ENCODE peak calls at places on chromosomes 4 and X, in four cellular contexts. S is K562, T is sigmoid colon, C is HCT116. N is an unnamed sample.

GRCh38 chr4:151962138-151962845 is 201.5 kb upstream of the GATB start:
- DNase-seq in S (no peak), T (no peak), C (no peak), N (no peak)

GRCh38 chr4:82223715-82224114 is 150.1 kb downstream of the HNRNPD start:
- DNase-seq in S (no peak), T (peak), C (no peak), N (no peak)

GRCh38 chrX:51876441-51876840 is 17.0 kb upstream of the MAGED1 start:
- DNase-seq in S (no peak), T (no peak), C (no peak), N (no peak)

GRCh38 chr4:45358573-45359506 is 632.5 kb upstream of the GNPDA2 start:
- DNase-seq in S (no peak), T (no peak), C (no peak), N (no peak)

GRCh38 chr4:8238515-8239053 is 31.0 kb upstream of the HTRA3 start:
- DNase-seq in S (peak), T (no peak), C (no peak), N (no peak)

GRCh38 chr4:183936574-183937335 is 31.6 kb downstream of the STOX2 start:
- DNase-seq in S (no peak), T (no peak), C (no peak), N (no peak)

GRCh38 chrX:2714551-2714950 is 23.5 kb downstream of the CD99 start:
- DNase-seq in S (no peak), T (peak), C (no peak), N (no peak)

GRCh38 chr4:125928652-125929051 is 613.9 kb downstream of the FAT4 start:
- DNase-seq in S (no peak), T (no peak), C (no peak), N (no peak)

GRCh38 chr4:184262901-184263300 is 45.2 kb upstream of the ENPP6 start:
- DNase-seq in S (no peak), T (no peak), C (no peak), N (no peak)

GRCh38 chr4:52566136-52567031 is 92.7 kb downstream of the USP46 start:
- DNase-seq in S (no peak), T (no peak), C (no peak), N (no peak)

GRCh38 chr4:119300072-119300387 is 21.9 kb downstream of the FABP2 start:
- DNase-seq in S (peak), T (peak), C (no peak), N (peak)

GRCh38 chr4:165877291-165877690 is 4.3 kb downstream of the TLL1 start:
- DNase-seq in S (no peak), T (no peak), C (no peak), N (no peak)

GRCh38 chr4:101019313-101019712 is 328.0 kb downstream of the PPP3CA start:
- DNase-seq in S (no peak), T (no peak), C (no peak), N (no peak)

GRCh38 chr4:153409924-153410501 is 56.1 kb upstream of the TMEM131L start:
- DNase-seq in S (peak), T (no peak), C (no peak), N (no peak)

GRCh38 chrX:149830192-149830873 is 48.6 kb downstream of the MAGEA9 start:
- DNase-seq in S (no peak), T (no peak), C (no peak), N (no peak)

GRCh38 chrX:67114635-67115034 is 429.2 kb upstream of the AR start:
- DNase-seq in S (no peak), T (no peak), C (no peak), N (no peak)

GRCh38 chr4:148200960-148201359 is 241.3 kb downstream of the NR3C2 start:
- DNase-seq in S (no peak), T (no peak), C (no peak), N (no peak)

GRCh38 chr4:115113382-115114106 is at the start of gene NDST4:
- DNase-seq in S (no peak), T (no peak), C (no peak), N (peak)

GRCh38 chr4:162056947-162057346 is 106.9 kb downstream of the FSTL5 start:
- DNase-seq in S (no peak), T (no peak), C (no peak), N (no peak)

GRCh38 chr4:7845493-7846124 is 94.1 kb downstream of the AFAP1 start:
- DNase-seq in S (no peak), T (peak), C (no peak), N (no peak)

GRCh38 chr4:123750044-123750443 is 353.4 kb downstream of the SPRY1 start:
- DNase-seq in S (no peak), T (no peak), C (no peak), N (no peak)

DNA sequence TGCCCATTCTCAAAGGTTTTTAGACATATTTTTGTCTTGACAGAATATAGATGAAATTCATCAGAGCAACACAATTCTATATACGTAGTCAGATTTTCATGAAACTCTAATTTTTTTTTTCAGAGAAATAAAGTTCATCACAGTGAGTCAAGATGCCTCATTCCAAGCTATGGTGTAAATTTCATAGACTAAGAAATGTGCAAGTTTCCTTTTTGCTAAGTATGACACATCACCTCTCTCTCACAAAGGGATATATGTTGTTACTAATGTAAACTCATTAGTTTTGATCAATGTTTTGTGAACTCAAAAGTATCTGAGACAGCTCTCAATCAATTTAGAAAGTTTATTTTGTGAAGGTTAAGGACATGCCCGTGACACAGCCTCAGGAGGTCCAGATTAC is 60.4 kb upstream of the ATXN3L start:
- DNase-seq in S (no peak), T (no peak), C (no peak), N (no peak)
- H3K4me3 ChIP-seq in S (no peak), T (no peak), C (no peak), N (no peak)

GRCh38 chrX:71195959-71196727 is 26.9 kb upstream of the GJB1 start:
- DNase-seq in S (no peak), T (no peak), C (no peak), N (no peak)

GRCh38 chrX:71199252-71199651 is 23.8 kb upstream of the GJB1 start:
- DNase-seq in S (no peak), T (no peak), C (no peak), N (no peak)

DNA sequence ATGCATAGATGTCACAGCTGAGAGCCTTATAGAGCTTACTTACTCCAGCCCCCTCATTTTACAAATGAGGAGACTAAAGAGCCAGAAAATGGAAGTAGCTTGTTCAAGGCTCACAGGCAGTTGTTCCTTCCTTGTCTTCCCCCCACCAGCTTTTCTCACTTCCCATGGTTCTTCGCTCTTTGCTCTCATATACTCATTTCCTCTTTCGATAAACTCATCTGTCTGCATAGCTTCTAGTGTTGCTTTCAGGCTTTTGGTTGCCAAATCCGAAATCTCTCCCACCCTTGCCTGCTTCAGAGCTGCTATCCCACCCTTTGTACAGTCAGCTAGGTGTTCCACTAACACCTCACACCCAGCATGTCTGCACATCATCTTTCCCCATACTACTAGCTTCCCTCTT is 25.0 kb upstream of the GJB1 start:
- DNase-seq in S (no peak), T (no peak), C (no peak), N (no peak)
- TF ChIP-seq POLR2A in S (no peak), T (no peak), C (no peak), N (no peak)

GRCh38 chr4:40858946-40859345 is 109.2 kb downstream of the NSUN7 start:
- DNase-seq in S (no peak), T (no peak), C (no peak), N (no peak)

GRCh38 chr4:40856836-40857362 is 107.1 kb downstream of the NSUN7 start:
- DNase-seq in S (peak), T (peak), C (no peak), N (peak)
- TF ChIP-seq POLR2AphosphoS5 in S (no peak), T (no peak), C (no peak), N (no peak)

DNA sequence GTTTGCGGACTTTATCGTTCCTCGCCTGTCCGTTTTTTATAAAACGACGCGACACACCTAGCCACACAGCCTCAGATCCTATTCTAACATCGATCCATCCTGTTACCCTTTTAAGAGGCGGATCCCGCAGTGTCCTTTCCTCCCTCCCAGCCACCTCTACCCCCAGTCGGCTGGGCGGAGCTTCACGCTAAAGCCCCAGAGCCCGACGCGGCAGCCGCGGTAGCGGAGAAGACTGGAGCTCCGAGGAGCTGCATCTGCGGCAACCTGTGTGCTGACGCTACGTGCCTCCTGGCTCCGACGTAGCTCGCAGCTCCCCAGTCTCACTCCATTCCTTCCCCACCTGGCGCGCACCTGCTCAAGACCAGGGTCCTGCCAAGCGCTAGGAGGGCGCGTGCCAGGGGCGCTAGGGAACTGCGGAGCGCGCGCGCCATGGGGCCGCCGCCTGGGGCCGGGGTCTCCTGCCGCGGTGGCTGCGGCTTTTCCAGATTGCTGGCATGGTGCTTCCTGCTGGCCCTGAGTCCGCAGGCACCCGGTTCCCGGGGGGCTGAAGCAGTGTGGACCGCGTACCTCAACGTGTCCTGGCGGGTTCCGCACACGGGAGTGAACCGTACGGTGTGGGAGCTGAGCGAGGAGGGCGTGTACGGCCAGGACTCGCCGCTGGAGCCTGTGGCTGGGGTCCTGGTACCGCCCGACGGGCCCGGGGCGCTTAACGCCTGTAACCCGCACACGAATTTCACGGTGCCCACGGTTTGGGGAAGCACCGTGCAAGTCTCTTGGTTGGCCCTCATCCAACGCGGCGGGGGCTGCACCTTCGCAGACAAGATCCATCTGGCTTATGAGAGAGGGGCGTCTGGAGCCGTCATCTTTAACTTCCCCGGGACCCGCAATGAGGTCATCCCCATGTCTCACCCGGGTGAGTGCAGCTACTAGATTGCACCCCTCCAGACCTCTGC is at the start of gene RNF128:
- DNase-seq in S (no peak), T (no peak), C (peak), N (peak)
- H3K4me3 ChIP-seq in S (no peak), T (peak), C (peak), N (peak)

GRCh38 chr4:163489929-163490328 is 4.6 kb upstream of the TMA16 start:
- DNase-seq in S (no peak), T (no peak), C (no peak), N (no peak)

GRCh38 chr4:163493643-163494359 is 689 bp upstream of the TMA16 start:
- DNase-seq in S (no peak), T (no peak), C (no peak), N (no peak)

GRCh38 chr4:163492951-163493504 is 1.5 kb upstream of the TMA16 start:
- DNase-seq in S (no peak), T (no peak), C (peak), N (no peak)

GRCh38 chr4:163495900-163496299 is 1.4 kb downstream of the TMA16 start:
- DNase-seq in S (no peak), T (no peak), C (no peak), N (no peak)

GRCh38 chr4:163494360-163495241 is at the start of gene TMA16:
- DNase-seq in S (peak), T (peak), C (peak), N (peak)
- TF ChIP-seq POLR2A in S (peak), T (peak), C (peak), N (peak)

DNA sequence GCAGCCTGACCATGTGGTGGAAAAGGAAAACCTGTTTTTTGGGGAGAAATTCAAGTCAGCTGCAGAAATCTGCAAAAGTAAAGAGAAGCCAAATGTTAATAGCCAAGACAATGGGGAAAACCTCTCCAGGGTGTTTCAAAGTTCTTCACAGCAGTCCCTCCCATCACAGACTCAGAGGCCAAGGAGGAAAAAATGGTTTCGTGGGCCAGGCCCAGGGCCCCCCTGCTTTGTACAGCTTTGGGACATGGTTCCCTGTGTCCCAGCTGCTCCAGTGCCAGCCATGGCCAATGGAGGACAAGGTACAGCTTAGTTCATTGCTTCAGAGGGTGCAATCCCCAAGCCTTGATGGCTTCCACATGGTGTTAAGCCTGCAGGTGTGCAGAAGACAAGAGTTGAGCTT is 15.2 kb upstream of the YTHDC1 start:
- DNase-seq in S (no peak), T (no peak), C (no peak), N (no peak)
- TF ChIP-seq POLR2AphosphoS5 in S (no peak), T (no peak), C (no peak), N (no peak)

DNA sequence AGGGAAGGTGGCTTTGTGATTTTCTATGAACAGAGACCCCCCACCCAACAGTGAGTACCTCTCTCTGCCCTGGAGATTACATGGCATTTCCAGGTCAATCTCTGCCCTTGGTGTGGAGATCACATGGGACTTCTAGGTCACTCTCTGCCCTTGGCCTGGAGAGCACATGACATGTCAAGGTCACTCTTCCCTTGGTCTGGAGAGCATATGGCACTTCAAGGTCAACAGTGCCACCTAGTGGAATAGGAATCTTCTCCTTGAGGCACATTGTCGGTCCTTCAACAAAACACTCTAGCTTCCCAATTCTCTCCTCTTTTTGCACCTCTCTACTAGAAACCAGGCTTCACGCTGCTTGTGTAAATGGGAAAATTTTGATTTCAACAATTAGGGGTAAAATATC is 66.2 kb upstream of the TACR3 start:
- DNase-seq in S (peak), T (no peak), C (peak), N (no peak)
- H3K4me3 ChIP-seq in S (no peak), T (no peak), C (no peak), N (no peak)